ENCODE peak calls at places on chromosomes 13 and 19, in ten cellular contexts. K, F, O, T, Q, S, I, E, Z and P are unnamed samples.

GRCh38 chr19:49343127-49343526 is 7.9 kb downstream of the CD37 start:
- DNase-seq in Z (no peak), O (no peak), K (no peak), T (no peak), Q (peak; percentile 44), I (no peak), E (no peak), F (no peak), S (no peak), P (no peak)

GRCh38 chr19:55440411-55441105 is 2.5 kb downstream of the SHISA7 start:
- DNase-seq in O (peak; percentile 17), T (no peak), Q (peak; percentile 91), K (no peak), E (no peak), F (no peak), I (peak; percentile 34), S (peak; percentile 50), Z (no peak), P (peak; percentile 96)

GRCh38 chr13:39565036-39565949 is 37.7 kb downstream of the LHFPL6 start:
- DNase-seq in F (no peak), Z (no peak), I (no peak), O (peak; percentile 93), T (peak; percentile 97), K (no peak), Q (peak; percentile 77), E (peak; percentile 54), S (no peak), P (peak; percentile 65)

GRCh38 chr13:64239372-64239771 is 2823.7 kb upstream of the PCDH20 start:
- DNase-seq in K (no peak), F (no peak), O (peak; percentile 15), Q (no peak), Z (no peak), I (no peak), T (peak; percentile 74), E (peak; percentile 3), S (no peak), P (no peak)

GRCh38 chr13:72253754-72254153 is 386.8 kb upstream of the DACH1 start:
- DNase-seq in I (no peak), S (no peak), O (no peak), Q (no peak), F (no peak), K (no peak), Z (no peak), E (no peak), T (no peak), P (no peak)

GRCh38 chr13:95023405-95023804 is 277.8 kb downstream of the ABCC4 start:
- DNase-seq in K (peak; percentile 3), F (no peak), S (no peak), O (no peak), E (no peak), T (no peak), Q (no peak), Z (no peak), I (no peak), P (no peak)

GRCh38 chr13:113672002-113672651 is 5.1 kb downstream of the GRK1 start:
- DNase-seq in K (no peak), S (no peak), Z (no peak), I (no peak), O (no peak), E (no peak), T (peak; percentile 21), F (no peak), Q (peak; percentile 44), P (peak; percentile 16)

GRCh38 chr13:94198666-94199065 is 280.8 kb downstream of the DCT start:
- DNase-seq in I (no peak), Z (no peak), Q (no peak), S (no peak), K (no peak), E (no peak), F (no peak), T (no peak), O (no peak), P (no peak)

GRCh38 chr19:1365964-1366695 is 17.6 kb upstream of the NDUFS7 start:
- DNase-seq in T (no peak), S (no peak), I (no peak), K (no peak), Q (no peak), O (no peak), F (no peak), E (no peak), Z (no peak), P (no peak)

GRCh38 chr19:44677019-44677809 is 5.9 kb downstream of the CEACAM19 start:
- DNase-seq in T (peak; percentile 56), K (no peak), E (no peak), Z (no peak), I (no peak), F (no peak), O (peak; percentile 67), S (no peak), Q (peak; percentile 82), P (peak; percentile 67)

GRCh38 chr19:10006335-10006708 is 4.0 kb downstream of the COL5A3 start:
- DNase-seq in O (peak; percentile 86), S (no peak), K (no peak), Z (no peak), E (peak; percentile 81), F (no peak), T (peak; percentile 83), Q (no peak), I (peak; percentile 29), P (peak; percentile 36)

GRCh38 chr13:88648598-88649373 is 977.6 kb downstream of the SLITRK5 start:
- DNase-seq in S (no peak), F (no peak), E (no peak), I (no peak), Z (no peak), T (no peak), K (no peak), O (no peak), Q (no peak), P (no peak)

GRCh38 chr13:21929400-21929799 is 258.5 kb downstream of the FGF9 start:
- DNase-seq in S (no peak), O (no peak), F (no peak), Z (no peak), Q (peak; percentile 56), E (no peak), I (no peak), T (no peak), K (no peak), P (no peak)

GRCh38 chr19:19549804-19550453 is 11.9 kb downstream of the CILP2 start:
- DNase-seq in K (no peak), E (no peak), I (no peak), O (no peak), S (no peak), Q (no peak), Z (no peak), T (no peak), F (no peak), P (no peak)

GRCh38 chr13:111270765-111271164 is 49.7 kb upstream of the TEX29 start:
- DNase-seq in S (no peak), E (no peak), F (no peak), O (peak; percentile 86), Z (no peak), Q (no peak), K (no peak), I (no peak), T (peak; percentile 38), P (no peak)

GRCh38 chr13:65460136-65460535 is 1770.0 kb downstream of the PCDH9 start:
- DNase-seq in I (no peak), Q (no peak), Z (no peak), S (no peak), O (no peak), F (no peak), K (no peak), E (no peak), T (peak; percentile 1), P (no peak)

GRCh38 chr13:92967923-92968322 is 258.7 kb upstream of the GPC6 start:
- DNase-seq in E (peak; percentile 9), Q (peak; percentile 48), T (peak; percentile 13), S (no peak), F (no peak), Z (no peak), K (no peak), O (peak; percentile 48), I (no peak), P (no peak)

GRCh38 chr19:14090509-14091085 is at the start of gene SAMD1:
- DNase-seq in K (peak; percentile 80), F (peak; percentile 88), S (peak; percentile 88), T (peak; percentile 91), I (peak; percentile 83), Q (peak; percentile 88), E (peak; percentile 83), Z (peak; percentile 88), O (peak; percentile 93), P (peak; percentile 97)

GRCh38 chr19:44644391-44645016 is 794 bp downstream of the PVR start:
- DNase-seq in Q (peak; percentile 84), F (peak; percentile 49), E (no peak), K (no peak), T (no peak), O (peak; percentile 67), Z (no peak), S (no peak), I (no peak), P (peak; percentile 78)

GRCh38 chr13:97000295-97000925 is 6.1 kb upstream of the OXGR1 start:
- DNase-seq in F (no peak), K (no peak), I (no peak), O (peak; percentile 79), Z (no peak), T (peak; percentile 71), Q (no peak), E (no peak), S (no peak), P (no peak)

GRCh38 chr19:17997969-17998826 is 9.8 kb upstream of the ARRDC2 start:
- DNase-seq in T (no peak), E (no peak), K (no peak), Q (peak; percentile 89), F (no peak), Z (no peak), S (no peak), O (peak; percentile 82), I (no peak), P (peak; percentile 78)

GRCh38 chr13:72290962-72291681 is 424.1 kb upstream of the DACH1 start:
- DNase-seq in I (no peak), F (no peak), O (no peak), E (peak; percentile 31), T (peak; percentile 81), S (no peak), Q (peak; percentile 56), Z (no peak), K (no peak), P (no peak)

GRCh38 chr19:15161028-15161984 is 39.5 kb downstream of the NOTCH3 start:
- DNase-seq in Q (no peak), E (no peak), F (no peak), S (peak; percentile 65), O (peak; percentile 59), Z (no peak), I (peak; percentile 18), K (peak; percentile 60), T (peak; percentile 46), P (peak; percentile 83)

GRCh38 chr19:16801599-16801998 is 27.6 kb upstream of the SIN3B start:
- DNase-seq in S (no peak), Z (no peak), T (peak; percentile 53), F (no peak), K (no peak), E (peak; percentile 38), O (peak; percentile 70), I (no peak), Q (no peak), P (no peak)

GRCh38 chr19:18506101-18506534 is 15.8 kb downstream of the ELL start:
- DNase-seq in T (no peak), F (no peak), I (no peak), K (no peak), E (no peak), S (no peak), O (no peak), Q (no peak), Z (no peak), P (no peak)

GRCh38 chr19:5624154-5624663 is 1.3 kb downstream of the SAFB start:
- DNase-seq in Q (peak; percentile 45), T (peak; percentile 53), F (peak; percentile 58), I (peak; percentile 27), O (peak; percentile 86), Z (peak; percentile 19), E (no peak), K (no peak), S (no peak), P (peak; percentile 54)

GRCh38 chr13:48769107-48769704 is 115.5 kb downstream of the CYSLTR2 start:
- DNase-seq in T (peak; percentile 92), E (peak; percentile 81), F (peak; percentile 93), O (peak; percentile 92), I (peak; percentile 90), S (peak; percentile 63), Z (peak; percentile 54), Q (peak; percentile 96), K (peak; percentile 23), P (peak; percentile 51)

GRCh38 chr13:31035162-31035951 is 102.9 kb downstream of the TEX26 start:
- DNase-seq in E (peak; percentile 66), S (no peak), Q (no peak), F (no peak), T (peak; percentile 50), Z (no peak), K (no peak), O (peak; percentile 60), I (no peak), P (no peak)